ENCODE peak calls at places on chromosome 2, in four cellular contexts. C is K562, D is HepG2, W is HCT116. Z is an unnamed sample.

GRCh38 chr2:66477125-66477842 is 42.4 kb downstream of the MEIS1 start:
- DNase-seq in D (no peak), W (no peak), C (peak), Z (no peak)

GRCh38 chr2:132421198-132421780 is 4.7 kb downstream of the GPR39 start:
- DNase-seq in D (no peak), C (no peak), W (no peak), Z (no peak)

GRCh38 chr2:16077601-16078000 is 137.3 kb downstream of the MYCN start:
- DNase-seq in D (no peak), C (no peak), W (no peak), Z (no peak)

GRCh38 chr2:108552566-108552965 is 18.3 kb downstream of the LIMS1 start:
- DNase-seq in W (no peak), D (no peak), C (no peak), Z (no peak)

GRCh38 chr2:60652822-60653315 is 99.4 kb upstream of the BCL11A start:
- DNase-seq in W (no peak), C (no peak), D (no peak), Z (no peak)

GRCh38 chr2:11254100-11254536 is 90.3 kb downstream of the ROCK2 start:
- DNase-seq in W (no peak), C (no peak), D (peak), Z (no peak)

GRCh38 chr2:76009484-76009883 is 298.8 kb upstream of the GCFC2 start:
- DNase-seq in D (no peak), W (no peak), C (no peak), Z (no peak)

GRCh38 chr2:63827749-63828148 is 13.9 kb upstream of the UGP2 start:
- DNase-seq in C (peak), D (peak), W (peak), Z (no peak)

GRCh38 chr2:177553176-177553909 is 160.8 kb downstream of the AGPS start:
- DNase-seq in D (no peak), W (no peak), C (peak), Z (no peak)

GRCh38 chr2:20350753-20351554 is at the start of gene PUM2:
- DNase-seq in D (peak), C (peak), W (peak), Z (peak)

GRCh38 chr2:166900700-166901099 is 12.4 kb downstream of the XIRP2 start:
- DNase-seq in C (peak), W (no peak), D (peak), Z (no peak)

GRCh38 chr2:18479901-18480369 is 80.5 kb downstream of the RDH14 start:
- DNase-seq in W (no peak), C (no peak), D (no peak), Z (no peak)
- TF ChIP-seq YY1 in W (no peak), C (no peak), D (no peak), Z (no peak)

DNA sequence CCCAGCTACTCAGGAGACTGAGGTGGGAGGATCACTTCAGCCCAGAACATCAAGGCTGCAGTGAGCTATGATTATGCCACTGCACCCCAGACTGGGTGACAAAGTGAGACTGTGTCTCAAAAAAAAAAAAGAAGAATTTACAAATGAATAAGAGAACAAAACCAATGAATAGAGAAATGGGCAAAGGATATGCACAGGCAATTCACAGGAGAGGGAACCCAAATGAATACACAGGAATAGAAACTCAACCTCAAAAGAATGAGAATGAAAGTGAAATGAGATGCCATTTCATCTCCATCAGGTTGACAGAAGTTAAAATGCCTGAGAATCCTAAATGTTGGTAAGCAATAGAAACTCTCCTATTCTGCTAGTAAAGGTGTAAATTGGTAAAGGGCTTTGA is 40.2 kb downstream of the CFAP221 start:
- DNase-seq in D (no peak), W (no peak), C (no peak), Z (no peak)
- TF ChIP-seq YY1 in D (no peak), W (no peak), C (no peak), Z (no peak)

DNA sequence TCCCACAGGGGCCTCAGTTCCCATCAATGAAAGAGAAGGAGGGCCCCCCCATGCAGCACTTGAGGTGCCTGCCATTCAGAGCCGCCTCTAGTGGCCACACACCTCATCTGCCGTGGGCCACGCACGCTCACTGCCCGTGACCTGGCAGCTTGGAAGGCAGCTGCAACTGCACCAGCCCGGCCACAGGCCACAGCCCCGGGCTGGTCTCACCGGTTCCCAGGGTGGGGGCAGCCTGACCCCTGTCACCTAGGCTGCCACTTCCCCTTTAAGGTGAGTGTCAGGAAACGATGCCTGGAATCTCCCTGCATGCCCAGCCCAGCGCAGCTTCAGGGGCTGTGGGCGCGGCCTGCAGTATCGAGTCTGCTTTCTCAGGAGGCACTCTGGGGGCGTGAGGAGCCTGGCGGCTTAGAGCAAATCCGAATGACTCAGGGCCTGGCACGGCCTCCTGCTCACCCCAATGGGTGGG is 2.6 kb downstream of the MAB21L4 start:
- DNase-seq in W (peak), D (no peak), C (no peak), Z (no peak)
- TF ChIP-seq YY1 in W (no peak), D (no peak), C (no peak), Z (no peak)

GRCh38 chr2:150320623-150321022 is 166.8 kb downstream of the RND3 start:
- DNase-seq in W (no peak), C (no peak), D (no peak), Z (no peak)
- TF ChIP-seq YY1 in W (no peak), C (no peak), D (no peak), Z (no peak)

GRCh38 chr2:27891820-27892105 is 1.2 kb downstream of the BABAM2 start:
- DNase-seq in C (no peak), D (peak), W (no peak), Z (no peak)
- TF ChIP-seq YY1 in C (no peak), D (no peak), W (no peak), Z (no peak)